ENCODE peak calls at places on chromosome 18, in six cellular contexts. T, P, S, J, M and Z are unnamed samples.

GRCh38 chr18:25646971-25647370 is 295.0 kb upstream of the ZNF521 start:
- DNase-seq in J (no peak), T (peak; percentile 81), S (no peak), P (no peak), M (peak; percentile 54), Z (no peak)

GRCh38 chr18:22459491-22459890 is 41.8 kb upstream of the CTAGE1 start:
- DNase-seq in P (no peak), T (no peak), M (no peak), S (no peak), J (peak; percentile 59), Z (no peak)

GRCh38 chr18:8741524-8741923 is 36.2 kb downstream of the MTCL1 start:
- DNase-seq in P (no peak), M (no peak), S (no peak), J (peak; percentile 41), T (no peak), Z (no peak)

GRCh38 chr18:33123852-33124251 is 316.7 kb downstream of the CCDC178 start:
- DNase-seq in M (no peak), P (no peak), S (no peak), T (no peak), J (no peak), Z (no peak)

GRCh38 chr18:37666986-37667385 is 101.4 kb upstream of the CELF4 start:
- DNase-seq in S (no peak), P (no peak), J (no peak), M (no peak), T (no peak), Z (no peak)

GRCh38 chr18:3947383-3947782 is 497.4 kb downstream of the TGIF1 start:
- DNase-seq in S (no peak), J (no peak), P (no peak), M (no peak), T (no peak), Z (no peak)

GRCh38 chr18:53070706-53071105 is 730.7 kb downstream of the DCC start:
- DNase-seq in M (no peak), T (no peak), J (no peak), S (no peak), P (no peak), Z (no peak)

GRCh38 chr18:48488388-48488850 is 50.4 kb upstream of the CTIF start:
- DNase-seq in S (peak; percentile 41), M (peak; percentile 73), J (peak; percentile 97), T (peak; percentile 87), P (peak; percentile 95), Z (peak; percentile 9)

DNA sequence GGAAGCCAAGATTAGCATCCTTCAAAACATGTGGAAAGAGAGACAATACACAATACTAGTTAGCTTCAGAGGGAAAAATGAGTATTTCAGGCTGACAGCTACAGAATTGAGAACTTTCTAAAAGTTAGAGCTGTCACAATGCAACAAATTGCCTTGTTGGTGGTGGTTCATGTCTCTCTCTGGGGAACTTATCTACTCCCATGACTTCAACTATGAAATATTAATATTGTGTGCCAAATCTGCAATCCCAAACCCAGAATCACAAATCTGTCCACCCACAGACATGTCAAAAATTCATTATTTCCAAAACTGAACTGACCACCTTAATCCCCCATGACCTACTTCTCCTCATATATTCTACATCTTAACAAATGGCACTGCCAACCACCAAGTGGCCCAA is 143.5 kb downstream of the TCF4 start:
- DNase-seq in P (no peak), T (no peak), S (no peak), J (no peak), M (no peak), Z (no peak)
- H3K79me2 ChIP-seq in P (no peaks in the 10 kb centered on the region), T (peaks cover 92% of the 10 kb centered on the region), S (no peaks in the 10 kb centered on the region), J (peaks cover 42% of the 10 kb centered on the region), M (no peaks in the 10 kb centered on the region), Z (peaks cover 90% of the 10 kb centered on the region)

DNA sequence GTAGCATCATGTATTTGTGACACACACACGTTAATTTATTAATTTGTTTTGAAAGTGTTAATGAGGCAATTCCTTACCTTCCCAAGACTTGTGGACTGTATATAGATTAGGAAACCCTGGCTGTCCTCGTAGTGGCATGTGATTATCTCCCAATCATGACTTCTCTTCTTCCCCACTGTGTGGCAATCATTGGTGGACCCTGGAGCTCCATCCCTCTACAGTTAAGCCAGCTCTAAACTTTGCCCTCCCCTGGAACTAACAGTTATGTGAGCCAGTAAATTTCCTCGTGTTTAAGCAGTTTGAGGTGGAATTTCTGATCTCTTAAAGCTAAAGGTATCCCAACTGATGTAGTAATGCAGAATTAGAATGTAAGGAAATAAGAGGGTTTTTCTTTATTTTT is 22.0 kb downstream of the GALNT1 start:
- DNase-seq in S (no peak), T (no peak), P (no peak), J (no peak), M (no peak), Z (no peak)
- H3K79me2 ChIP-seq in S (peaks cover 61% of the 10 kb centered on the region), T (peaks cover 100% of the 10 kb centered on the region), P (peaks cover 69% of the 10 kb centered on the region), J (peaks cover 100% of the 10 kb centered on the region), M (peaks cover 92% of the 10 kb centered on the region), Z (peaks cover 99% of the 10 kb centered on the region)

GRCh38 chr18:79588636-79589481 is 90.7 kb upstream of the CTDP1 start:
- DNase-seq in M (no peak), J (peak; percentile 3), S (no peak), T (peak; percentile 98), P (no peak), Z (peak; percentile 50)
- H3K79me2 ChIP-seq in M (no peaks in the 10 kb centered on the region), J (no peaks in the 10 kb centered on the region), S (no peaks in the 10 kb centered on the region), T (no peaks in the 10 kb centered on the region), P (no peaks in the 10 kb centered on the region), Z (no peaks in the 10 kb centered on the region)

GRCh38 chr18:23459530-23459921 is 6.4 kb downstream of the RIOK3 start:
- DNase-seq in T (no peak), M (no peak), S (no peak), J (no peak), P (no peak), Z (no peak)
- H3K79me2 ChIP-seq in T (peaks cover 100% of the 10 kb centered on the region), M (peaks cover 100% of the 10 kb centered on the region), S (peaks cover 94% of the 10 kb centered on the region), J (peaks cover 76% of the 10 kb centered on the region), P (peaks cover 72% of the 10 kb centered on the region), Z (peaks cover 69% of the 10 kb centered on the region)

GRCh38 chr18:2655153-2655953 is at the start of gene SMCHD1:
- DNase-seq in S (peak; percentile 37), P (peak; percentile 49), M (peak; percentile 83), J (peak; percentile 81), T (peak; percentile 92), Z (peak; percentile 81)
- H3K79me2 ChIP-seq in S (peaks cover 46% of the 10 kb centered on the region), P (peaks cover 46% of the 10 kb centered on the region), M (peaks cover 44% of the 10 kb centered on the region), J (peaks cover 44% of the 10 kb centered on the region), T (peaks cover 45% of the 10 kb centered on the region), Z (peaks cover 42% of the 10 kb centered on the region)

GRCh38 chr18:28132084-28132483 is 44.8 kb downstream of the CDH2 start:
- DNase-seq in P (no peak), S (no peak), M (no peak), J (no peak), T (no peak), Z (no peak)
- H3K79me2 ChIP-seq in P (no peaks in the 10 kb centered on the region), S (no peaks in the 10 kb centered on the region), M (no peaks in the 10 kb centered on the region), J (peaks cover 23% of the 10 kb centered on the region), T (peaks cover 99% of the 10 kb centered on the region), Z (no peaks in the 10 kb centered on the region)

GRCh38 chr18:74291771-74292540 is at the start of gene CYB5A:
- DNase-seq in T (peak; percentile 97), J (peak; percentile 97), S (peak; percentile 83), P (peak; percentile 88), M (peak; percentile 90), Z (peak; percentile 94)

GRCh38 chr18:74288730-74289129 is 3.0 kb downstream of the CYB5A start:
- DNase-seq in J (no peak), S (no peak), P (no peak), T (peak; percentile 37), M (no peak), Z (no peak)

GRCh38 chr18:74290831-74291770 is 662 bp downstream of the CYB5A start:
- DNase-seq in P (peak; percentile 75), M (peak; percentile 65), J (no peak), T (no peak), S (peak; percentile 39), Z (peak; percentile 85)

GRCh38 chr18:74289137-74289536 is 2.6 kb downstream of the CYB5A start:
- DNase-seq in T (peak; percentile 64), P (peak; percentile 69), J (no peak), M (no peak), S (no peak), Z (no peak)

GRCh38 chr18:74289946-74290478 is 1.8 kb downstream of the CYB5A start:
- DNase-seq in S (no peak), M (no peak), T (no peak), P (no peak), J (no peak), Z (no peak)
- H3K79me2 ChIP-seq in S (no peaks in the 10 kb centered on the region), M (no peaks in the 10 kb centered on the region), T (no peaks in the 10 kb centered on the region), P (peaks cover 65% of the 10 kb centered on the region), J (no peaks in the 10 kb centered on the region), Z (peaks cover 60% of the 10 kb centered on the region)

GRCh38 chr18:59663096-59663495 is 34.1 kb downstream of the CCBE1 start:
- DNase-seq in M (peak; percentile 40), S (no peak), T (no peak), J (no peak), P (peak; percentile 45), Z (no peak)
- H3K79me2 ChIP-seq in M (no peaks in the 10 kb centered on the region), S (no peaks in the 10 kb centered on the region), T (no peaks in the 10 kb centered on the region), J (no peaks in the 10 kb centered on the region), P (no peaks in the 10 kb centered on the region), Z (no peaks in the 10 kb centered on the region)

GRCh38 chr18:58180172-58180571 is 136.1 kb downstream of the NEDD4L start:
- DNase-seq in P (no peak), M (no peak), S (no peak), T (no peak), J (no peak), Z (no peak)

GRCh38 chr18:58178476-58178875 is 134.4 kb downstream of the NEDD4L start:
- DNase-seq in M (no peak), S (no peak), T (no peak), P (no peak), J (no peak), Z (no peak)

GRCh38 chr18:58180738-58181353 is 136.8 kb downstream of the NEDD4L start:
- DNase-seq in M (peak; percentile 37), S (no peak), P (peak; percentile 43), T (peak; percentile 55), J (peak; percentile 67), Z (peak; percentile 73)

GRCh38 chr18:58186258-58186948 is 142.4 kb downstream of the NEDD4L start:
- DNase-seq in T (peak; percentile 72), S (no peak), M (peak; percentile 92), J (peak; percentile 85), P (peak; percentile 96), Z (no peak)

GRCh38 chr18:58183226-58183625 is 139.2 kb downstream of the NEDD4L start:
- DNase-seq in M (no peak), J (no peak), S (no peak), T (no peak), P (no peak), Z (no peak)
- H3K79me2 ChIP-seq in M (peaks cover 52% of the 10 kb centered on the region), J (no peaks in the 10 kb centered on the region), S (no peaks in the 10 kb centered on the region), T (no peaks in the 10 kb centered on the region), P (peaks cover 81% of the 10 kb centered on the region), Z (peaks cover 47% of the 10 kb centered on the region)

GRCh38 chr18:77131652-77132368 is 773 bp downstream of the MBP start:
- DNase-seq in J (no peak), S (no peak), T (peak; percentile 37), P (no peak), M (peak; percentile 56), Z (peak; percentile 51)
- H3K79me2 ChIP-seq in J (no peaks in the 10 kb centered on the region), S (peaks cover 53% of the 10 kb centered on the region), T (no peaks in the 10 kb centered on the region), P (peaks cover 49% of the 10 kb centered on the region), M (peaks cover 40% of the 10 kb centered on the region), Z (peaks cover 38% of the 10 kb centered on the region)